ENCODE peak calls at places on chromosomes 12 and 14, in five cellular contexts. One of them, this sample, is unnamed.

GRCh38 chr12:108770269-108770829 is 39.0 kb upstream of the CORO1C start:
- DNase-seq in H1: no peak
- DNase-seq in IMR-90: no peak
- DNase-seq in mesenchymal stem cell: no peak
- DNase-seq in trophoblast cell: no peak
- DNase-seq in this sample: no peak

GRCh38 chr12:46107591-46107990 is 117.2 kb upstream of the SCAF11 start:
- DNase-seq in H1: no peak
- DNase-seq in mesenchymal stem cell: no peak
- DNase-seq in trophoblast cell: no peak
- DNase-seq in IMR-90: no peak
- DNase-seq in this sample: no peak

GRCh38 chr12:19491863-19492262 is 52.6 kb downstream of the AEBP2 start:
- DNase-seq in mesenchymal stem cell: no peak
- DNase-seq in trophoblast cell: no peak
- DNase-seq in H1: no peak
- DNase-seq in IMR-90: no peak
- DNase-seq in this sample: no peak

GRCh38 chr12:19575307-19576243 is 136.3 kb downstream of the AEBP2 start:
- DNase-seq in H1: no peak
- DNase-seq in trophoblast cell: peak; percentile 14
- DNase-seq in mesenchymal stem cell: peak; percentile 80
- DNase-seq in IMR-90: peak; percentile 74
- DNase-seq in this sample: no peak

GRCh38 chr12:52307836-52308806 is 13.1 kb downstream of the KRT83 start:
- DNase-seq in H1: peak; percentile 23
- DNase-seq in mesenchymal stem cell: peak; percentile 45
- DNase-seq in trophoblast cell: peak; percentile 66
- DNase-seq in IMR-90: peak; percentile 11
- DNase-seq in this sample: peak; percentile 64

GRCh38 chr12:46124132-46124847 is 133.9 kb upstream of the SCAF11 start:
- DNase-seq in H1: no peak
- DNase-seq in trophoblast cell: no peak
- DNase-seq in IMR-90: peak; percentile 7
- DNase-seq in mesenchymal stem cell: peak; percentile 35
- DNase-seq in this sample: no peak

GRCh38 chr12:11718768-11719253 is 69.3 kb downstream of the ETV6 start:
- DNase-seq in mesenchymal stem cell: peak; percentile 93
- DNase-seq in trophoblast cell: no peak
- DNase-seq in IMR-90: peak; percentile 90
- DNase-seq in H1: no peak
- DNase-seq in this sample: no peak

GRCh38 chr12:49054524-49054923 is 6.1 kb downstream of the KMT2D start:
- DNase-seq in trophoblast cell: no peak
- DNase-seq in IMR-90: no peak
- DNase-seq in mesenchymal stem cell: no peak
- DNase-seq in H1: no peak
- DNase-seq in this sample: no peak

GRCh38 chr14:69612759-69613145 is 1.4 kb downstream of the SUSD6 start:
- DNase-seq in H1: no peak
- DNase-seq in mesenchymal stem cell: no peak
- DNase-seq in trophoblast cell: no peak
- DNase-seq in IMR-90: no peak
- DNase-seq in this sample: no peak

GRCh38 chr14:58873228-58873953 is 235.6 kb downstream of the DACT1 start:
- DNase-seq in mesenchymal stem cell: no peak
- DNase-seq in IMR-90: no peak
- DNase-seq in trophoblast cell: no peak
- DNase-seq in H1: no peak
- DNase-seq in this sample: no peak

GRCh38 chr12:49059385-49060232 is 985 bp downstream of the KMT2D start:
- DNase-seq in mesenchymal stem cell: peak; percentile 35
- DNase-seq in H1: no peak
- DNase-seq in IMR-90: no peak
- DNase-seq in trophoblast cell: peak; percentile 62
- DNase-seq in this sample: no peak

GRCh38 chr12:114254998-114255397 is 150.9 kb downstream of the TBX5 start:
- DNase-seq in mesenchymal stem cell: no peak
- DNase-seq in trophoblast cell: no peak
- DNase-seq in H1: no peak
- DNase-seq in IMR-90: no peak
- DNase-seq in this sample: no peak

GRCh38 chr14:23182372-23183014 is 967 bp downstream of the SLC7A8 start:
- DNase-seq in H1: peak; percentile 38
- DNase-seq in trophoblast cell: peak; percentile 54
- DNase-seq in IMR-90: no peak
- DNase-seq in mesenchymal stem cell: no peak
- DNase-seq in this sample: no peak

GRCh38 chr12:110741371-110741770 is 1.3 kb downstream of the PPP1CC start:
- DNase-seq in IMR-90: no peak
- DNase-seq in trophoblast cell: no peak
- DNase-seq in mesenchymal stem cell: peak; percentile 30
- DNase-seq in H1: no peak
- DNase-seq in this sample: no peak

GRCh38 chr14:85439696-85440328 is 90.1 kb upstream of the FLRT2 start:
- DNase-seq in mesenchymal stem cell: no peak
- DNase-seq in IMR-90: no peak
- DNase-seq in H1: no peak
- DNase-seq in trophoblast cell: no peak
- DNase-seq in this sample: no peak

GRCh38 chr12:59472273-59472672 is 123.6 kb upstream of the SLC16A7 start:
- DNase-seq in IMR-90: no peak
- DNase-seq in H1: no peak
- DNase-seq in trophoblast cell: peak; percentile 7
- DNase-seq in mesenchymal stem cell: no peak
- DNase-seq in this sample: no peak

GRCh38 chr14:92039073-92039719 is 663 bp downstream of the TRIP11 start:
- DNase-seq in H1: peak; percentile 83
- DNase-seq in trophoblast cell: peak; percentile 56
- DNase-seq in mesenchymal stem cell: peak; percentile 76
- DNase-seq in IMR-90: peak; percentile 70
- DNase-seq in this sample: peak; percentile 46

GRCh38 chr14:104864267-104865068 is 600 bp upstream of the CEP170B start:
- DNase-seq in trophoblast cell: peak; percentile 95
- DNase-seq in IMR-90: no peak
- DNase-seq in mesenchymal stem cell: no peak
- DNase-seq in H1: peak; percentile 73
- DNase-seq in this sample: peak; percentile 27

GRCh38 chr14:44099752-44100462 is 407.2 kb downstream of the FSCB start:
- DNase-seq in mesenchymal stem cell: no peak
- DNase-seq in H1: no peak
- DNase-seq in trophoblast cell: no peak
- DNase-seq in IMR-90: no peak
- DNase-seq in this sample: no peak

GRCh38 chr14:27427796-27428195 is 830.0 kb upstream of the NOVA1 start:
- DNase-seq in H1: no peak
- DNase-seq in mesenchymal stem cell: peak; percentile 80
- DNase-seq in IMR-90: no peak
- DNase-seq in trophoblast cell: no peak
- DNase-seq in this sample: no peak

GRCh38 chr14:66709292-66709691 is 201.3 kb downstream of the GPHN start:
- DNase-seq in trophoblast cell: no peak
- DNase-seq in mesenchymal stem cell: no peak
- DNase-seq in IMR-90: peak; percentile 19
- DNase-seq in H1: no peak
- DNase-seq in this sample: no peak

GRCh38 chr14:38887696-38888095 is 215.3 kb downstream of the SEC23A start:
- DNase-seq in mesenchymal stem cell: no peak
- DNase-seq in IMR-90: no peak
- DNase-seq in trophoblast cell: no peak
- DNase-seq in H1: no peak
- DNase-seq in this sample: no peak

GRCh38 chr14:34713681-34714319 is 593 bp downstream of the CFL2 start:
- DNase-seq in trophoblast cell: peak; percentile 81
- DNase-seq in IMR-90: peak; percentile 84
- DNase-seq in mesenchymal stem cell: peak; percentile 85
- DNase-seq in H1: no peak
- DNase-seq in this sample: peak; percentile 21

GRCh38 chr14:34711808-34712712 is 2.3 kb downstream of the CFL2 start:
- DNase-seq in IMR-90: no peak
- DNase-seq in H1: no peak
- DNase-seq in mesenchymal stem cell: no peak
- DNase-seq in trophoblast cell: no peak
- DNase-seq in this sample: no peak

GRCh38 chr14:34715108-34715863 is 893 bp upstream of the CFL2 start:
- DNase-seq in IMR-90: no peak
- DNase-seq in trophoblast cell: no peak
- DNase-seq in H1: no peak
- DNase-seq in mesenchymal stem cell: no peak
- DNase-seq in this sample: no peak

GRCh38 chr14:34713122-34713680 is 1.2 kb downstream of the CFL2 start:
- DNase-seq in trophoblast cell: no peak
- DNase-seq in mesenchymal stem cell: no peak
- DNase-seq in IMR-90: no peak
- DNase-seq in H1: no peak
- DNase-seq in this sample: no peak

GRCh38 chr14:34714320-34715107 is at the start of gene CFL2:
- DNase-seq in mesenchymal stem cell: peak; percentile 81
- DNase-seq in IMR-90: peak; percentile 52
- DNase-seq in H1: peak; percentile 46
- DNase-seq in trophoblast cell: peak; percentile 69
- DNase-seq in this sample: peak; percentile 87
- H2BK120ac ChIP-seq in mesenchymal stem cell: peak within 1 kb of the TSS; percentile 97
- H2BK120ac ChIP-seq in IMR-90: peak within 1 kb of the TSS; percentile 88
- H2BK120ac ChIP-seq in H1: no peak within 1 kb of the TSS
- H2BK120ac ChIP-seq in trophoblast cell: peak within 1 kb of the TSS; percentile 98
- H2BK120ac ChIP-seq in this sample: no peak within 1 kb of the TSS

DNA sequence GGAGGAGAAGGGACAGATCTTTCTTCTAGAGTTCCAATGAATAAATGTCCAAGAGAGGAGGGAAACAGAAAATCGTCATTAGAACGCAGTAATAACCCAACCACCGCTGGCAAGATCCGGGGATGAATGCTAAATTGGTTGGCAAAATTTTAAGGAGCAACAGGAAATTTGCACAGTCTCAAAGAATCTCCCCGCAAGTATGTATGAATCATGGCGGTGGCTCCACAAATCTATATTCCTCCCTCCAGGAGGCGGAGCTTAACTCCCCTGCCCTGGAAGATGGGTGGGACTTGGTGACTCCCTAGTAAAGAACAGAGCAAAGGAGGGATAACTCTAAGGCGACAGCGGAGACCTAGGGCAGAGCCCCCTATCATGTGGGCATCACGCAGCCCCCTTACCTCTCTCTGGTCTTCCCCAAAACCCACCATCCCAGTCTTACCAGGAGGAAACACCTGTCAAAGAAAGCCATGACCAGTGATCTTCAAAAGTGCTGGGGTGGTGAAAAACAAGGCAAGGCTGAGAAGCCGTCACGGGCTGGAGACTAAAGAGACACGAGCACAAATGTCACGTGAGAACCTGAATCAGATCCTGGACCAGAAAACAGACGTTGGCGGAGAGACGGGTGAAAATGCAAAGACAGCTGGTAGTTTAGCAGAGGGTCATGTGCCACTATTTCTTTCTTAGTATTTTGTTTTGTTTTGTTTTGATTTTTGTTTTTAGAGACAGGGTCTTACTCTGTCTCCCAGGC is 125.8 kb downstream of the NCOR2 start:
- DNase-seq in H1: no peak
- DNase-seq in IMR-90: peak; percentile 92
- DNase-seq in mesenchymal stem cell: peak; percentile 93
- DNase-seq in trophoblast cell: no peak
- DNase-seq in this sample: no peak
- H3K36me3 ChIP-seq in H1: peaks cover 2% of the 10 kb centered on the region
- H3K36me3 ChIP-seq in IMR-90: peaks cover 22% of the 10 kb centered on the region
- H3K36me3 ChIP-seq in mesenchymal stem cell: peaks cover 78% of the 10 kb centered on the region
- H3K36me3 ChIP-seq in trophoblast cell: peaks cover 42% of the 10 kb centered on the region
- H3K36me3 ChIP-seq in this sample: peaks cover 2% of the 10 kb centered on the region

GRCh38 chr12:56631790-56632700 is 1.9 kb upstream of the BAZ2A start:
- DNase-seq in trophoblast cell: peak; percentile 42
- DNase-seq in mesenchymal stem cell: peak; percentile 58
- DNase-seq in H1: no peak
- DNase-seq in IMR-90: peak; percentile 30
- DNase-seq in this sample: no peak

GRCh38 chr12:56626691-56627090 is 3.4 kb downstream of the BAZ2A start:
- DNase-seq in trophoblast cell: no peak
- DNase-seq in H1: no peak
- DNase-seq in mesenchymal stem cell: no peak
- DNase-seq in IMR-90: no peak
- DNase-seq in this sample: no peak

GRCh38 chr12:56628671-56629458 is 1.3 kb downstream of the BAZ2A start:
- DNase-seq in H1: no peak
- DNase-seq in trophoblast cell: peak; percentile 61
- DNase-seq in mesenchymal stem cell: peak; percentile 91
- DNase-seq in IMR-90: peak; percentile 74
- DNase-seq in this sample: no peak

GRCh38 chr12:56630180-56630632 is at the start of gene BAZ2A:
- DNase-seq in mesenchymal stem cell: peak; percentile 86
- DNase-seq in H1: no peak
- DNase-seq in IMR-90: peak; percentile 72
- DNase-seq in trophoblast cell: peak; percentile 82
- DNase-seq in this sample: peak; percentile 73

DNA sequence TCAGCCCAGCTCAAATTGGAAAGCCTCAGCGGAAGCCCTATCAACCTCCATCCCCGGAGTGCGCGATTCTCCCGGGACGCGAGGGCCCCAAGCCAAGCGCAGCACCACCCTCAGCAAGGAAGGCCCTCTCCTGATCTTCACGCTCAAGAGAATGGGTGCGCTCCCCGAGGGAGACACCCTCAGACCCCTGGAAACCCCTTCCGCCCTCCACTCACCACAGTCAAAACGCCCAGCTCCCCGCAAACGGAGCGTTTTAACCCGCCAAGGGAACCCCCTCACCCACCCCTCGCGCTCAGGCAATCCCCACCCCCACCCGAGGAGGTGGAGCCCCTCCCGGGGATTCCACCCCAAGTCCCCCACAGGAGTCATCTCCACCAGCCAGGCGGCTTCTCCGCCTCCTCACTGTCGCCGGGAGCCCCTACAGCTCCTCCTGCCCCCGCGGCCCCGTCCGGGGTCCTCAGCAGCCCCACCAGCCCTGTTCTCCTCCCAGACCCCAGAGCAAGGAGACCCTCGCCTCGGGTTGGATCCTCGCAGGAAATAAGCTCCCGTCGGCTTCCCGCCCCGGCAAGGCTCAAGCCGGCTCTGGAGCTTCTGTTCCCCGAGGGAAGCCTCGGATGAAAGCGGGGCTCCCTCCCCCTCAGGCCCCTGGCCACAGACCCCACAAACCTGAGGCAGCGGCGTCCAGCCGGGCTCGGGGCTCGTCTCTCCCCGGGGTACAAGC is 507 bp downstream of the BAZ2A start:
- DNase-seq in trophoblast cell: peak; percentile 30
- DNase-seq in IMR-90: no peak
- DNase-seq in mesenchymal stem cell: peak; percentile 27
- DNase-seq in H1: no peak
- DNase-seq in this sample: no peak
- H3K14ac ChIP-seq in trophoblast cell: peak overlapping the region; percentile 97
- H3K14ac ChIP-seq in IMR-90: peak overlapping the region; percentile 89
- H3K14ac ChIP-seq in mesenchymal stem cell: peak overlapping the region; percentile 68
- H3K14ac ChIP-seq in H1: no peak overlapping the region
- H3K14ac ChIP-seq in this sample: peak overlapping the region; percentile 63

DNA sequence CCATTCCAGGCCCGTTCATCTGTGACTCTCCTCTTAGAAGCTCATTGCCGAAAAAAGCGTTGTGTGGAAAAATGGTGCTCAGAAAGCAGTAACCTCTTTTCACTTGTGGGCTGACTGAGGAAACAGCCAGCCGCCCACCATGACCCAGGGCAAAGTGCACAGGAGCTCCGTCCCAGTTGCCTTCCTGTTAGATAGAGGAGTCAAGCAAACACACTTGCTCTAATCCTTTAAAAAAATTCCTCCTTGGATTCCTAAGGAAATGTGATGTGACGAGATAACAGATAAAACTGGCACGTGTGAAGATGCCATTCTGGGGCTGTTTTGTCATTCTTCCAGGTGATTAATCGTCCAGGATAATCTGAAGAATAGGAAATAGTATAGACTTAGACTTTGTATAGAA is 396.8 kb upstream of the DDHD1 start:
- DNase-seq in trophoblast cell: peak; percentile 65
- DNase-seq in mesenchymal stem cell: no peak
- DNase-seq in IMR-90: no peak
- DNase-seq in H1: no peak
- DNase-seq in this sample: no peak
- H2BK120ac ChIP-seq in trophoblast cell: no peak overlapping the region
- H2BK120ac ChIP-seq in mesenchymal stem cell: no peak overlapping the region
- H2BK120ac ChIP-seq in IMR-90: no peak overlapping the region
- H2BK120ac ChIP-seq in H1: no peak overlapping the region
- H2BK120ac ChIP-seq in this sample: no peak overlapping the region

This sample was measured in neuronal stem cell.